ENCODE peak calls at places on chromosomes 7 and 10, in ten cellular contexts. Q is HepG2, K is spleen, Y is breast epithelium, O is GM23338, S is stomach, D is HCT116, E is transverse colon, W is GM12878, X is endothelial cell of umbilical vein. G is an unnamed sample.

GRCh38 chr10:22823109-22823508 is 104.7 kb upstream of the ARMC3 start:
- DNase-seq in Q (peak), K (no peak), Y (no peak), O (no peak), S (no peak), D (peak), E (no peak), W (peak), X (peak), G (no peak)

GRCh38 chr10:106997721-106998120 is 166.8 kb downstream of the SORCS1 start:
- DNase-seq in Q (no peak), K (no peak), Y (no peak), O (no peak), S (no peak), D (no peak), E (peak), W (no peak), X (no peak), G (no peak)

GRCh38 chr10:129323877-129324276 is 143.2 kb upstream of the MGMT start:
- DNase-seq in Q (no peak), K (no peak), Y (no peak), O (no peak), S (no peak), D (no peak), E (no peak), W (no peak), X (no peak), G (no peak)

GRCh38 chr10:122308487-122309141 is 37.5 kb downstream of the BTBD16 start:
- DNase-seq in Q (no peak), K (no peak), Y (no peak), O (no peak), S (no peak), D (no peak), E (no peak), W (no peak), X (peak), G (no peak)

GRCh38 chr10:107054469-107055156 is 109.9 kb downstream of the SORCS1 start:
- DNase-seq in Q (no peak), K (no peak), Y (no peak), O (no peak), S (no peak), D (no peak), E (no peak), W (no peak), X (no peak), G (no peak)

GRCh38 chr10:62818426-62819011 is 2.4 kb upstream of the EGR2 start:
- DNase-seq in Q (no peak), K (peak), Y (peak), O (peak), S (no peak), D (no peak), E (peak), W (no peak), X (peak), G (no peak)

GRCh38 chr7:28277364-28277763 is 96.8 kb upstream of the JAZF1 start:
- DNase-seq in Q (no peak), K (no peak), Y (no peak), O (no peak), S (no peak), D (no peak), E (no peak), W (no peak), X (no peak), G (no peak)

GRCh38 chr7:21059069-21059468 is 272.4 kb upstream of the SP8 start:
- DNase-seq in Q (no peak), K (no peak), Y (no peak), O (no peak), S (no peak), D (no peak), E (no peak), W (no peak), X (no peak), G (no peak)

GRCh38 chr7:21086688-21087087 is 300.0 kb upstream of the SP8 start:
- DNase-seq in Q (no peak), K (no peak), Y (peak), O (no peak), S (peak), D (no peak), E (no peak), W (no peak), X (peak), G (peak)

GRCh38 chr7:95649546-95649945 is 53.2 kb upstream of the PDK4 start:
- DNase-seq in Q (no peak), K (no peak), Y (no peak), O (no peak), S (no peak), D (no peak), E (no peak), W (no peak), X (no peak), G (no peak)

GRCh38 chr10:34434119-34434594 is 380.9 kb downstream of the PARD3 start:
- DNase-seq in Q (no peak), K (no peak), Y (no peak), O (no peak), S (no peak), D (no peak), E (no peak), W (no peak), X (peak), G (no peak)

GRCh38 chr10:57247271-57247670 is 886.2 kb upstream of the ZWINT start:
- DNase-seq in Q (no peak), K (no peak), Y (no peak), O (peak), S (no peak), D (no peak), E (no peak), W (no peak), X (no peak), G (no peak)

GRCh38 chr7:105675873-105676484 is 94.7 kb upstream of the EFCAB10 start:
- DNase-seq in Q (no peak), K (peak), Y (no peak), O (no peak), S (peak), D (no peak), E (peak), W (no peak), X (no peak), G (no peak)

GRCh38 chr7:151705744-151706567 is 171.0 kb downstream of the PRKAG2 start:
- DNase-seq in Q (peak), K (no peak), Y (no peak), O (peak), S (no peak), D (peak), E (peak), W (no peak), X (peak), G (no peak)

GRCh38 chr7:42502022-42502421 is 265.0 kb upstream of the GLI3 start:
- DNase-seq in Q (no peak), K (no peak), Y (no peak), O (no peak), S (no peak), D (no peak), E (no peak), W (no peak), X (peak), G (no peak)

GRCh38 chr7:158828343-158829020 is 827 bp downstream of the ESYT2 start:
- DNase-seq in Q (no peak), K (peak), Y (no peak), O (peak), S (peak), D (no peak), E (peak), W (no peak), X (no peak), G (peak)

GRCh38 chr7:151091431-151091830 is 5.2 kb downstream of the AGAP3 start:
- DNase-seq in Q (no peak), K (no peak), Y (no peak), O (peak), S (no peak), D (no peak), E (peak), W (no peak), X (peak), G (no peak)

DNA sequence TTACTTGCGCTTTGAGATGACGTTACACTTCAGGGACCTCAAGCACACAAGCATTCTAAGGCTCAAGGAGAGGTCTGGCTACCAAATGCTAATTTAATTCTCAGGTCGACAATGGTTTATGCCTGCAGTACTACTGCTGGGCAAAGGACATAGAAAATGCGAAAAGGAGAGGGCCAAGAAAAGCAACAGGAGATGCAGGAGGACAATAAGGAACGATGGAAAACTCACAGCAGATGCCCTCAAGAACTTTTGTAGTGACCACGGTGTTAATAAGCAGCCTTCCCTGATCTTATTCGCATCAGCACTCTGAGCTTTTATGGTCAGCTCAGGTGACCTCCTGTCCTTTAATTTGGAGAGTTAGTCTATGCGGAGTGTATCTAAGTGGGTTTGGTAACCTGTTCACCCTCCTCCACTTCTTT is 146.3 kb downstream of the GPR85 start:
- DNase-seq in Q (no peak), K (no peak), Y (no peak), O (peak), S (no peak), D (no peak), E (no peak), W (no peak), X (no peak), G (no peak)
- TF ChIP-seq POLR2AphosphoS5 in Q (no peak), K (no peak), Y (no peak), O (no peak), S (no peak), D (no peak), E (no peak), W (peak), X (no peak), G (no peak)

DNA sequence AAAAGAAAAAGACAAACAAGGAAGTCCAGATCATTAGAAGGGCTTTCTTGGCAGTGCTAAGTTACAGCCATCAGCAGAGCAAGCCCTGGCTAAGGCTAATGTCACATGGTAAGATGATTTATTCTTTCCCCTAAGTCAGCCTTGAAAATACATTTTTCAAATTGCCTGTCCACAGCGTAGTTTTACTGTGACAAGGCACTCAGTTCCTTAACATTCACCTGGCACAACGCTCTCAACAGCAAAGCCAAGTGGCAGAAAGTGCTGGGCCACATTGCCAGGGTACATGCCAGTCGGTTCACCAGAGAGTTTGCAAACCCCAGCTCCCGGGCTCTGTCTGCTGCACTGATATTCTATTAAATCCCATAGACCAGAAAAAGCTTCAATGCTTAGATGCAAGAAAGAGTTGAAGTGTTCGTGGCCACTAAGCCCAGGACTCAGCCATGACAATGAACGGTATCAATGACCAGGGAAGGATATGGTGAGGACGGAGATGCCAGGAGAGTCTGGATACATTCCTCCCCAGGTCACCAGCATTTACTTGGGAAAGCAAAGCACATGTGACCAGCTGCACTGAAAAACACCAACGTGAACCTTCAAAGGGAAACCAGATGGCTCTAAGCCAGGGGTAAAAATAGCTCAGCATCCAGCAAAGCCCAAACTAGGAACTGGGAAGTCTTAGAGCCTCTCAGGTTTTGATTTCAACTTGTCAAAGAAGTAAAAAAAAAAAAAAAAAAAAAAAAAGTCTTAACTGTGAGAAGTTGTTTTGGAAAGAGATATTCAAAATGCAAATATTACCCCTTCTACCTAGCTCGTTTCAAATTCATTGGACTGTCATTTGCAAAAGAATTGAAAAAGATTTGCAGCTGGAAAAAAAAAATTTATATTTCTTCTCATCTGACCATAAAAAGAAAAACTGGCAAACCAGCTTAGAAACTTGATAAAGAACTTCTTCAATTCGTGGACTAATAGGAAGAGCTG is 23.9 kb upstream of the MPP7 start:
- DNase-seq in Q (peak), K (no peak), Y (peak), O (peak), S (peak), D (no peak), E (peak), W (no peak), X (peak), G (peak)
- H3K4me3 ChIP-seq in Q (no peak), K (no peak), Y (no peak), O (no peak), S (peak), D (no peak), E (no peak), W (no peak), X (no peak), G (no peak)

GRCh38 chr7:100888988-100889760 is at the start of gene UFSP1:
- DNase-seq in Q (no peak), K (no peak), Y (no peak), O (no peak), S (no peak), D (peak), E (no peak), W (no peak), X (no peak), G (no peak)

GRCh38 chr7:100887955-100888481 is 1.5 kb downstream of the UFSP1 start:
- DNase-seq in Q (no peak), K (peak), Y (no peak), O (no peak), S (no peak), D (no peak), E (no peak), W (no peak), X (no peak), G (no peak)

GRCh38 chr7:100887186-100887954 is 2.1 kb downstream of the UFSP1 start:
- DNase-seq in Q (no peak), K (peak), Y (no peak), O (no peak), S (no peak), D (no peak), E (peak), W (peak), X (peak), G (no peak)

GRCh38 chr7:100889761-100890639 is 485 bp upstream of the UFSP1 start:
- DNase-seq in Q (peak), K (peak), Y (peak), O (peak), S (peak), D (peak), E (peak), W (peak), X (peak), G (peak)

DNA sequence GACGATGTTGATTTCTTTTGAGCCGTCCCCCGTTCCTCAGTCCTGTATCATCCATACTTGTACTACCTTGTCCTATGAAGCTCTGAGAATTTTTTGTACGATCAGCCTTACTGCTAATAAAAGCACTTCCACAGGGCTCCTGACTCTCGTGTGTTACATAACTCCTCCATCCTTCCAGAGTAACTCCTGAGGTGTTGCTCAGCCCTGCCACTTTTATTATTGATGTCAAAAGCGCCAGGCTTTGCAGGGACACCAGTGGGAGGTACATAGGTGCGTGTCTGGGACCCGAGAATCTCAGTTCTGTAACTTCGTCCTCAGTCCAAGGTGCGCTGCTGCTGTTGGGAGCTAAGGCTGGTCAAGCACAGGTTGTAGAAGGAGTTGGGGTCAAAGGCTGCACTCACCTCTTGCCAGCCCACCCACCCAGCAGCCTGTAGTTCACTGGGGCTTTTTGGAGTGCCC is 957 bp downstream of the UFSP1 start:
- DNase-seq in Q (no peak), K (no peak), Y (no peak), O (no peak), S (no peak), D (no peak), E (no peak), W (no peak), X (no peak), G (no peak)
- TF ChIP-seq POLR2AphosphoS5 in Q (no peak), K (peak), Y (no peak), O (no peak), S (no peak), D (no peak), E (no peak), W (peak), X (no peak), G (no peak)

GRCh38 chr10:19816420-19817250 is at the start of gene PLXDC2:
- DNase-seq in Q (no peak), K (peak), Y (peak), O (peak), S (no peak), D (no peak), E (peak), W (no peak), X (peak), G (peak)

GRCh38 chr10:19815036-19815435 is 1.2 kb upstream of the PLXDC2 start:
- DNase-seq in Q (no peak), K (no peak), Y (no peak), O (no peak), S (no peak), D (no peak), E (no peak), W (no peak), X (no peak), G (no peak)

GRCh38 chr10:19815478-19816419 is 483 bp upstream of the PLXDC2 start:
- DNase-seq in Q (no peak), K (peak), Y (peak), O (peak), S (peak), D (no peak), E (peak), W (no peak), X (no peak), G (peak)

GRCh38 chr10:19819419-19820033 is 3.3 kb downstream of the PLXDC2 start:
- DNase-seq in Q (peak), K (no peak), Y (no peak), O (peak), S (no peak), D (no peak), E (peak), W (no peak), X (peak), G (peak)

GRCh38 chr10:19817251-19818046 is 1.2 kb downstream of the PLXDC2 start:
- DNase-seq in Q (no peak), K (peak), Y (peak), O (peak), S (no peak), D (no peak), E (peak), W (no peak), X (no peak), G (peak)
- H3K4me3 ChIP-seq in Q (peak), K (peak), Y (peak), O (peak), S (peak), D (no peak), E (peak), W (no peak), X (peak), G (peak)